ENCODE peak calls at places on chromosome 20, in seven cellular contexts. One of them, this sample, is unnamed.

GRCh38 chr20:3041818-3042504 is 1.5 kb upstream of the GNRH2 start:
- DNase-seq in H1: no peak
- DNase-seq in SK-N-SH: no peak
- DNase-seq in K562: no peak
- DNase-seq in HepG2: no peak
- DNase-seq in HCT116: no peak
- DNase-seq in GM12878: no peak
- DNase-seq in this sample: no peak

GRCh38 chr20:61014486-61014885 is 237.6 kb upstream of the CDH4 start:
- DNase-seq in H1: peak
- DNase-seq in SK-N-SH: no peak
- DNase-seq in K562: no peak
- DNase-seq in HepG2: no peak
- DNase-seq in HCT116: no peak
- DNase-seq in GM12878: no peak
- DNase-seq in this sample: no peak

GRCh38 chr20:37673429-37673828 is 20.4 kb upstream of the CTNNBL1 start:
- DNase-seq in H1: no peak
- DNase-seq in SK-N-SH: no peak
- DNase-seq in K562: no peak
- DNase-seq in HepG2: no peak
- DNase-seq in HCT116: no peak
- DNase-seq in GM12878: no peak
- DNase-seq in this sample: no peak

GRCh38 chr20:8853805-8854338 is 215.0 kb upstream of the PLCB4 start:
- DNase-seq in H1: no peak
- DNase-seq in SK-N-SH: peak
- DNase-seq in K562: peak
- DNase-seq in HepG2: peak
- DNase-seq in HCT116: peak
- DNase-seq in GM12878: peak
- DNase-seq in this sample: peak

GRCh38 chr20:46509523-46509922 is 3.8 kb downstream of the ZNF334 start:
- DNase-seq in H1: no peak
- DNase-seq in SK-N-SH: no peak
- DNase-seq in K562: no peak
- DNase-seq in HepG2: no peak
- DNase-seq in HCT116: no peak
- DNase-seq in GM12878: no peak
- DNase-seq in this sample: no peak

GRCh38 chr20:61571221-61571620 is 319.2 kb downstream of the CDH4 start:
- DNase-seq in H1: no peak
- DNase-seq in SK-N-SH: no peak
- DNase-seq in K562: no peak
- DNase-seq in HepG2: no peak
- DNase-seq in HCT116: no peak
- DNase-seq in GM12878: no peak
- DNase-seq in this sample: no peak

GRCh38 chr20:25140968-25141367 is 54.5 kb upstream of the ENTPD6 start:
- DNase-seq in H1: no peak
- DNase-seq in SK-N-SH: no peak
- DNase-seq in K562: no peak
- DNase-seq in HepG2: no peak
- DNase-seq in HCT116: no peak
- DNase-seq in GM12878: no peak
- DNase-seq in this sample: no peak

GRCh38 chr20:40319056-40319455 is 370.0 kb downstream of the MAFB start:
- DNase-seq in H1: no peak
- DNase-seq in SK-N-SH: no peak
- DNase-seq in K562: no peak
- DNase-seq in HepG2: no peak
- DNase-seq in HCT116: no peak
- DNase-seq in GM12878: no peak
- DNase-seq in this sample: no peak

GRCh38 chr20:3318226-3318884 is 79.4 kb upstream of the SLC4A11 start:
- DNase-seq in H1: no peak
- DNase-seq in SK-N-SH: no peak
- DNase-seq in K562: no peak
- DNase-seq in HepG2: no peak
- DNase-seq in HCT116: no peak
- DNase-seq in GM12878: no peak
- DNase-seq in this sample: peak

GRCh38 chr20:24825591-24825990 is 123.5 kb upstream of the CST7 start:
- DNase-seq in H1: no peak
- DNase-seq in SK-N-SH: no peak
- DNase-seq in K562: no peak
- DNase-seq in HepG2: no peak
- DNase-seq in HCT116: no peak
- DNase-seq in GM12878: no peak
- DNase-seq in this sample: no peak

GRCh38 chr20:2840967-2841531 is 504 bp downstream of the VPS16 start:
- DNase-seq in H1: peak
- DNase-seq in SK-N-SH: peak
- DNase-seq in K562: peak
- DNase-seq in HepG2: peak
- DNase-seq in HCT116: no peak
- DNase-seq in GM12878: no peak
- DNase-seq in this sample: no peak

GRCh38 chr20:16898433-16898832 is 150.3 kb downstream of the OTOR start:
- DNase-seq in H1: no peak
- DNase-seq in SK-N-SH: no peak
- DNase-seq in K562: no peak
- DNase-seq in HepG2: no peak
- DNase-seq in HCT116: no peak
- DNase-seq in GM12878: no peak
- DNase-seq in this sample: no peak

GRCh38 chr20:50049442-50050026 is 63.4 kb downstream of the UBE2V1 start:
- DNase-seq in H1: no peak
- DNase-seq in SK-N-SH: no peak
- DNase-seq in K562: no peak
- DNase-seq in HepG2: no peak
- DNase-seq in HCT116: no peak
- DNase-seq in GM12878: no peak
- DNase-seq in this sample: no peak

GRCh38 chr20:10137032-10137431 is 81.6 kb upstream of the SNAP25 start:
- DNase-seq in H1: no peak
- DNase-seq in SK-N-SH: no peak
- DNase-seq in K562: no peak
- DNase-seq in HepG2: no peak
- DNase-seq in HCT116: no peak
- DNase-seq in GM12878: no peak
- DNase-seq in this sample: no peak

GRCh38 chr20:10131612-10132345 is 86.9 kb upstream of the SNAP25 start:
- DNase-seq in H1: peak
- DNase-seq in SK-N-SH: peak
- DNase-seq in K562: no peak
- DNase-seq in HepG2: no peak
- DNase-seq in HCT116: no peak
- DNase-seq in GM12878: no peak
- DNase-seq in this sample: no peak

GRCh38 chr20:10132391-10132790 is 86.2 kb upstream of the SNAP25 start:
- DNase-seq in H1: no peak
- DNase-seq in SK-N-SH: no peak
- DNase-seq in K562: no peak
- DNase-seq in HepG2: no peak
- DNase-seq in HCT116: no peak
- DNase-seq in GM12878: no peak
- DNase-seq in this sample: no peak

GRCh38 chr20:10134176-10134575 is 84.5 kb upstream of the SNAP25 start:
- DNase-seq in H1: no peak
- DNase-seq in SK-N-SH: no peak
- DNase-seq in K562: no peak
- DNase-seq in HepG2: no peak
- DNase-seq in HCT116: no peak
- DNase-seq in GM12878: no peak
- DNase-seq in this sample: no peak

DNA sequence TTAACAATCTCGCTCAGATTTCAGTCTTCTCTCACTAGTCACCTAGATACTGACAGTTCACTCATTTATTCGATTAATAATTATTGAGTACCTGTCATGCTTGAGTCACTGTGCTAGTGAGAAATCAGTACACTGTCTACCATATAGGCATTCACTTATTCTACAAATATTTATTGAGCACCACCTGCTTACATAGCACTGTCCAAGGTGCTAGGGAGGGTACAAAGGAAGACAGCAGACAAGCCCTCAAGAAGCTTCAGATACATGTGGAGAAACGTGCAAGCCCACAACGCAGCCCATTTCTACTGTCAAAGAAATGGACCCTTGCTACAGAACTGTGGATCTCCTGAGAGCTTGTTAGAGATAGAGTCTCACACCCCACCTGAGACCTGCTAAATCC is 85.1 kb upstream of the SNAP25 start:
- DNase-seq in H1: no peak
- DNase-seq in SK-N-SH: no peak
- DNase-seq in K562: no peak
- DNase-seq in HepG2: no peak
- DNase-seq in HCT116: no peak
- DNase-seq in GM12878: no peak
- DNase-seq in this sample: peak
- TF ChIP-seq JUND in H1: no peak
- TF ChIP-seq JUND in SK-N-SH: no peak
- TF ChIP-seq JUND in K562: no peak
- TF ChIP-seq JUND in HepG2: no peak
- TF ChIP-seq JUND in HCT116: no peak
- TF ChIP-seq JUND in GM12878: no peak
- TF ChIP-seq JUND in this sample: no peak

DNA sequence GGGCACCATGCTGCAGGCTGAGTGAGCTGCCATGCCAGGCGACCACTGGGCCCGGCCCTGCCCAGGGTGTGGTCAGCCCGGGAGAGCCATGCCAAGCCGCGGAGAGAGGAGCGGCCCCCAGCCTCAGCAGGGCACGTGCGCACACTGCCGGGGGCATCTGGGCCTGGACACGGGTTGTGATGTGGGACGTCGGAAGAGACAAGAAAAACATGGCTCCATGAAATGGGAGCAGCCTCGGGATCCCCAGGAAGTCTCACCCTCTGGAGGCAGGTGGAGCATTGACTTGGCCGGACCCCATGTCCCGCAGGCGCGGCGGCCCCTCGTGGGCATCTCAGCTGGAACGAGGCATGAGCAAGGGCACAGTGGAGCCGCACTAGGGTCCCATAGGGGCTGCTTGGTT is 16.8 kb upstream of the SLCO4A1 start:
- DNase-seq in H1: no peak
- DNase-seq in SK-N-SH: no peak
- DNase-seq in K562: no peak
- DNase-seq in HepG2: no peak
- DNase-seq in HCT116: no peak
- DNase-seq in GM12878: no peak
- DNase-seq in this sample: no peak
- TF ChIP-seq JUND in H1: no peak
- TF ChIP-seq JUND in SK-N-SH: no peak
- TF ChIP-seq JUND in K562: no peak
- TF ChIP-seq JUND in HepG2: no peak
- TF ChIP-seq JUND in HCT116: no peak
- TF ChIP-seq JUND in GM12878: no peak
- TF ChIP-seq JUND in this sample: no peak

DNA sequence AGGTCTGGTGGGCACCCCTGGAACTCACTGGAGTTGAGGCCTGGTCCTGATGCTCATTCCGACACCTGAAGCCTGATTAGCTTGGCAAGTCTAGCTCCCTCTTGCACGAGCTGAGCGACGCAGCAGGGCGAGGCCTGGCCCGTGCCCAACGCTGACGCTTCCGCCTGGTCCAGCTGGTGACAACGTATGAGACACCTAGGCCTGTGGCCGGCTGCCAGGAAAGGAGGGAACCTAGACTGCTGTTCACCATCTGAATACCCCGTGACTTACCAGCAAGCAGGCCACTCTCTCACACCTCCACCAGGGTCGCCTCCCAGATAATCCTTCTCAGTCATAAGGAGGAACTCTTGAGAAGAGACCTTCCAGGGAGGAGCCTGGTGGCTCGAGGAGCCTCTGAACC is 24.5 kb downstream of the YTHDF1 start:
- DNase-seq in H1: no peak
- DNase-seq in SK-N-SH: no peak
- DNase-seq in K562: no peak
- DNase-seq in HepG2: no peak
- DNase-seq in HCT116: peak
- DNase-seq in GM12878: no peak
- DNase-seq in this sample: no peak
- TF ChIP-seq JUND in H1: no peak
- TF ChIP-seq JUND in SK-N-SH: no peak
- TF ChIP-seq JUND in K562: no peak
- TF ChIP-seq JUND in HepG2: no peak
- TF ChIP-seq JUND in HCT116: no peak
- TF ChIP-seq JUND in GM12878: no peak
- TF ChIP-seq JUND in this sample: no peak

GRCh38 chr20:62823688-62824475 is 7.0 kb downstream of the COL9A3 start:
- DNase-seq in H1: peak
- DNase-seq in SK-N-SH: no peak
- DNase-seq in K562: no peak
- DNase-seq in HepG2: no peak
- DNase-seq in HCT116: no peak
- DNase-seq in GM12878: no peak
- DNase-seq in this sample: no peak

GRCh38 chr20:62825994-62826645 is 9.3 kb downstream of the COL9A3 start:
- DNase-seq in H1: no peak
- DNase-seq in SK-N-SH: no peak
- DNase-seq in K562: no peak
- DNase-seq in HepG2: no peak
- DNase-seq in HCT116: no peak
- DNase-seq in GM12878: no peak
- DNase-seq in this sample: no peak

GRCh38 chr20:62822788-62823651 is 6.2 kb downstream of the COL9A3 start:
- DNase-seq in H1: peak
- DNase-seq in SK-N-SH: peak
- DNase-seq in K562: peak
- DNase-seq in HepG2: peak
- DNase-seq in HCT116: peak
- DNase-seq in GM12878: no peak
- DNase-seq in this sample: peak

GRCh38 chr20:62825288-62825993 is 8.6 kb downstream of the COL9A3 start:
- DNase-seq in H1: no peak
- DNase-seq in SK-N-SH: no peak
- DNase-seq in K562: no peak
- DNase-seq in HepG2: no peak
- DNase-seq in HCT116: no peak
- DNase-seq in GM12878: no peak
- DNase-seq in this sample: no peak

DNA sequence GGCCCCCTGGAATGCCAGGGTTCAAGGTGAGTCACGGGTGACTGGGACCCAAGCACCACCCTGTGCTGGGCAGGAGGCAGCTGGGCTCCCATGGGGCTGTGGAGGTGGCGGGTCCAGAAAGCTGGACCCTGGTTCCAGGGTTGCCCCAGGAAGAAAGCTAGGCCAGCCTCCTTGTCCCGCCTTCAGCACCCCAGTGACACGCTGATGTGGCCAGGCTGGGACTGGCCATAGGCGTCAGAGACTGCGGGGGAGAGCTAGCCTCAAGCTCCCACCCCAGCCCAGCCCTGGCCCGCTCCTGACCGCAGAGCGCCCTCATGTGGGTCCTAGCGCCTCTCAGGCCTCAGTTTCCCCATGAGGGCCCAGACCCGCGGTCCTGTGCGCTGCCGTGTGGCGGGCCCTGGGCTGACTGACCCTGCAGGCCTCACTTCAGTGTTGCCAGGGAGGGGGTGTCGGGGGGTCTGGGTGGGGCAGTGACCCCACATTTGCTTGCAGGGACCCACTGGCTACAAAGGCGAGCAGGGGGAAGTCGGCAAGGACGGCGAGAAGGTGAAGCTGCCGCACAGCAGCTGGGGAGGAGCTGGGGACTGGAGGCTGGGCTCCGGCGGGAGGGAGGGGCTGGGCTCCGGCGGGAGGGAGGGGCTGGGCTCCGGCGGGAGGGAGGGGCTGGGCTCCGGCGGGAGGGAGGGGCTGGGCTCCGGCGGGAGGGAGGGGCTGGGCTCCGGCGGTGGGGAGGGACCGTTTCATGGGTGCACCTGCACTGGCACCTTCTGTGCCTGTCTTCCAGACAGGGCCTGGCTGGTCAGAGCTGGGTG is 7.8 kb downstream of the COL9A3 start:
- DNase-seq in H1: peak
- DNase-seq in SK-N-SH: peak
- DNase-seq in K562: peak
- DNase-seq in HepG2: peak
- DNase-seq in HCT116: no peak
- DNase-seq in GM12878: no peak
- DNase-seq in this sample: peak
- TF ChIP-seq JUND in H1: no peak
- TF ChIP-seq JUND in SK-N-SH: no peak
- TF ChIP-seq JUND in K562: no peak
- TF ChIP-seq JUND in HepG2: no peak
- TF ChIP-seq JUND in HCT116: no peak
- TF ChIP-seq JUND in GM12878: no peak
- TF ChIP-seq JUND in this sample: no peak